ENCODE peak calls at places on chromosome 18, in seven cellular contexts. One of them, this sample, is unnamed.

GRCh38 chr18:13642440-13642827 is 83.9 kb downstream of the FAM210A start:
- DNase-seq in Calu3: no peak
- DNase-seq in fibroblast of lung: no peak
- DNase-seq in brain microvascular endothelial cell: no peak
- DNase-seq in BE2C: no peak
- DNase-seq in GM12864: no peak
- DNase-seq in keratinocyte: no peak
- DNase-seq in this sample: no peak

GRCh38 chr18:657998-658946 is 819 bp downstream of the TYMS start:
- DNase-seq in keratinocyte: no peak
- DNase-seq in GM12864: no peak
- DNase-seq in fibroblast of lung: peak
- DNase-seq in brain microvascular endothelial cell: peak
- DNase-seq in BE2C: peak
- DNase-seq in Calu3: peak
- DNase-seq in this sample: peak

GRCh38 chr18:34929336-34929780 is 111.9 kb upstream of the MAPRE2 start:
- DNase-seq in Calu3: peak
- DNase-seq in fibroblast of lung: peak
- DNase-seq in BE2C: no peak
- DNase-seq in GM12864: no peak
- DNase-seq in brain microvascular endothelial cell: peak
- DNase-seq in keratinocyte: no peak
- DNase-seq in this sample: no peak

GRCh38 chr18:13218376-13219011 is at the start of gene LDLRAD4:
- DNase-seq in keratinocyte: no peak
- DNase-seq in BE2C: peak
- DNase-seq in fibroblast of lung: peak
- DNase-seq in brain microvascular endothelial cell: no peak
- DNase-seq in GM12864: no peak
- DNase-seq in Calu3: peak
- DNase-seq in this sample: peak

GRCh38 chr18:715626-716025 is 3.2 kb upstream of the ENOSF1 start:
- DNase-seq in keratinocyte: no peak
- DNase-seq in brain microvascular endothelial cell: peak
- DNase-seq in GM12864: no peak
- DNase-seq in fibroblast of lung: peak
- DNase-seq in BE2C: no peak
- DNase-seq in Calu3: no peak
- DNase-seq in this sample: no peak

GRCh38 chr18:36152781-36153180 is 23.1 kb downstream of the ELP2 start:
- DNase-seq in brain microvascular endothelial cell: no peak
- DNase-seq in Calu3: no peak
- DNase-seq in fibroblast of lung: peak
- DNase-seq in keratinocyte: no peak
- DNase-seq in GM12864: no peak
- DNase-seq in BE2C: no peak
- DNase-seq in this sample: no peak

GRCh38 chr18:23422751-23423418 is 30.2 kb upstream of the RIOK3 start:
- DNase-seq in Calu3: peak
- DNase-seq in GM12864: peak
- DNase-seq in fibroblast of lung: peak
- DNase-seq in keratinocyte: no peak
- DNase-seq in brain microvascular endothelial cell: peak
- DNase-seq in BE2C: peak
- DNase-seq in this sample: peak

GRCh38 chr18:382423-382984 is 114.7 kb upstream of the THOC1 start:
- DNase-seq in Calu3: no peak
- DNase-seq in brain microvascular endothelial cell: no peak
- DNase-seq in keratinocyte: no peak
- DNase-seq in BE2C: no peak
- DNase-seq in fibroblast of lung: no peak
- DNase-seq in GM12864: no peak
- DNase-seq in this sample: no peak

GRCh38 chr18:50203801-50204604 is 9.1 kb upstream of the MYO5B start:
- DNase-seq in Calu3: peak
- DNase-seq in GM12864: no peak
- DNase-seq in keratinocyte: no peak
- DNase-seq in BE2C: peak
- DNase-seq in fibroblast of lung: peak
- DNase-seq in brain microvascular endothelial cell: peak
- DNase-seq in this sample: peak

GRCh38 chr18:50097702-50098101 is 97.2 kb downstream of the MYO5B start:
- DNase-seq in GM12864: peak
- DNase-seq in Calu3: peak
- DNase-seq in keratinocyte: no peak
- DNase-seq in BE2C: no peak
- DNase-seq in brain microvascular endothelial cell: no peak
- DNase-seq in fibroblast of lung: peak
- DNase-seq in this sample: no peak

GRCh38 chr18:39788395-39788794 is 2166.6 kb upstream of the PIK3C3 start:
- DNase-seq in fibroblast of lung: no peak
- DNase-seq in GM12864: no peak
- DNase-seq in brain microvascular endothelial cell: no peak
- DNase-seq in BE2C: no peak
- DNase-seq in Calu3: no peak
- DNase-seq in keratinocyte: peak
- DNase-seq in this sample: no peak

GRCh38 chr18:47191956-47192355 is 15.8 kb upstream of the IER3IP1 start:
- DNase-seq in BE2C: no peak
- DNase-seq in GM12864: no peak
- DNase-seq in keratinocyte: no peak
- DNase-seq in brain microvascular endothelial cell: peak
- DNase-seq in Calu3: no peak
- DNase-seq in fibroblast of lung: no peak
- DNase-seq in this sample: no peak

GRCh38 chr18:79750980-79751571 is 46.7 kb upstream of the KCNG2 start:
- DNase-seq in keratinocyte: no peak
- DNase-seq in GM12864: no peak
- DNase-seq in BE2C: no peak
- DNase-seq in brain microvascular endothelial cell: no peak
- DNase-seq in fibroblast of lung: no peak
- DNase-seq in Calu3: no peak
- DNase-seq in this sample: no peak

GRCh38 chr18:35713545-35713944 is 132.0 kb downstream of the GALNT1 start:
- DNase-seq in keratinocyte: no peak
- DNase-seq in GM12864: no peak
- DNase-seq in Calu3: no peak
- DNase-seq in fibroblast of lung: peak
- DNase-seq in brain microvascular endothelial cell: peak
- DNase-seq in BE2C: no peak
- DNase-seq in this sample: no peak

GRCh38 chr18:66013976-66014375 is 263.2 kb downstream of the CDH7 start:
- DNase-seq in BE2C: no peak
- DNase-seq in Calu3: no peak
- DNase-seq in GM12864: no peak
- DNase-seq in keratinocyte: no peak
- DNase-seq in brain microvascular endothelial cell: no peak
- DNase-seq in fibroblast of lung: peak
- DNase-seq in this sample: no peak

GRCh38 chr18:2424420-2424819 is 146.9 kb downstream of the METTL4 start:
- DNase-seq in keratinocyte: no peak
- DNase-seq in fibroblast of lung: no peak
- DNase-seq in Calu3: no peak
- DNase-seq in GM12864: no peak
- DNase-seq in BE2C: no peak
- DNase-seq in brain microvascular endothelial cell: no peak
- DNase-seq in this sample: no peak

GRCh38 chr18:79026491-79026890 is 42.7 kb upstream of the ATP9B start:
- DNase-seq in BE2C: no peak
- DNase-seq in keratinocyte: no peak
- DNase-seq in GM12864: no peak
- DNase-seq in Calu3: no peak
- DNase-seq in brain microvascular endothelial cell: no peak
- DNase-seq in fibroblast of lung: no peak
- DNase-seq in this sample: no peak

GRCh38 chr18:26757263-26758019 is 108.1 kb downstream of the AQP4 start:
- DNase-seq in brain microvascular endothelial cell: no peak
- DNase-seq in GM12864: no peak
- DNase-seq in Calu3: peak
- DNase-seq in fibroblast of lung: no peak
- DNase-seq in BE2C: no peak
- DNase-seq in keratinocyte: no peak
- DNase-seq in this sample: no peak

GRCh38 chr18:59730896-59731295 is 33.7 kb upstream of the CCBE1 start:
- DNase-seq in GM12864: no peak
- DNase-seq in Calu3: no peak
- DNase-seq in keratinocyte: no peak
- DNase-seq in BE2C: no peak
- DNase-seq in fibroblast of lung: no peak
- DNase-seq in brain microvascular endothelial cell: no peak
- DNase-seq in this sample: no peak

DNA sequence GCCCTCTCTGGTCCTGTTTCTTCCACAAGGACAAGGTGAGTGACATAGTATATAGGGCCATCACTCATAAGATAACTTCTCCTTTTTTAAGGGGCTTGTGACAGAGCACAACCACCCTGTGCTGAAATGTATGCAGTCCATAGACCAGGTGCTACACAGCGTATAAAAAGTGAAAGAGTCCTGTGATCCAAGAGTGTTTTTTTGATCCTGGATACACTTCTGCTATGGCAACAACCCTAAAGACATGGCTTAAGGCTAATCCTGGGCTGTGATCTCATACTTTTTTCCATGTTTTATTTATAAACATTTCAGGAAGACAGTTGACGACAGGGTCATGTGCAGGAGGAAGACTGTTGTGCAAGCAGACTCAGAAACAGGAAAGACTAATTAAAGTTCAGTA is 400.5 kb upstream of the TCF4 start:
- DNase-seq in GM12864: no peak
- DNase-seq in fibroblast of lung: peak
- DNase-seq in brain microvascular endothelial cell: peak
- DNase-seq in keratinocyte: no peak
- DNase-seq in Calu3: no peak
- DNase-seq in BE2C: no peak
- DNase-seq in this sample: no peak
- TF ChIP-seq CTCF in GM12864: no peak
- TF ChIP-seq CTCF in fibroblast of lung: no peak
- TF ChIP-seq CTCF in brain microvascular endothelial cell: no peak
- TF ChIP-seq CTCF in keratinocyte: no peak
- TF ChIP-seq CTCF in Calu3: no peak
- TF ChIP-seq CTCF in BE2C: no peak
- TF ChIP-seq CTCF in this sample: no peak

GRCh38 chr18:33201509-33201926 is 239.0 kb downstream of the CCDC178 start:
- DNase-seq in Calu3: peak
- DNase-seq in keratinocyte: no peak
- DNase-seq in GM12864: no peak
- DNase-seq in brain microvascular endothelial cell: peak
- DNase-seq in BE2C: no peak
- DNase-seq in fibroblast of lung: peak
- DNase-seq in this sample: no peak
- TF ChIP-seq CTCF in Calu3: peak
- TF ChIP-seq CTCF in keratinocyte: peak
- TF ChIP-seq CTCF in GM12864: peak
- TF ChIP-seq CTCF in brain microvascular endothelial cell: peak
- TF ChIP-seq CTCF in BE2C: peak
- TF ChIP-seq CTCF in fibroblast of lung: no peak
- TF ChIP-seq CTCF in this sample: peak

GRCh38 chr18:29436459-29436858 is 1259.5 kb upstream of the CDH2 start:
- DNase-seq in Calu3: no peak
- DNase-seq in keratinocyte: no peak
- DNase-seq in BE2C: no peak
- DNase-seq in brain microvascular endothelial cell: no peak
- DNase-seq in fibroblast of lung: no peak
- DNase-seq in GM12864: no peak
- DNase-seq in this sample: no peak
- TF ChIP-seq CTCF in Calu3: no peak
- TF ChIP-seq CTCF in keratinocyte: no peak
- TF ChIP-seq CTCF in BE2C: peak
- TF ChIP-seq CTCF in brain microvascular endothelial cell: peak
- TF ChIP-seq CTCF in fibroblast of lung: no peak
- TF ChIP-seq CTCF in GM12864: no peak
- TF ChIP-seq CTCF in this sample: no peak

DNA sequence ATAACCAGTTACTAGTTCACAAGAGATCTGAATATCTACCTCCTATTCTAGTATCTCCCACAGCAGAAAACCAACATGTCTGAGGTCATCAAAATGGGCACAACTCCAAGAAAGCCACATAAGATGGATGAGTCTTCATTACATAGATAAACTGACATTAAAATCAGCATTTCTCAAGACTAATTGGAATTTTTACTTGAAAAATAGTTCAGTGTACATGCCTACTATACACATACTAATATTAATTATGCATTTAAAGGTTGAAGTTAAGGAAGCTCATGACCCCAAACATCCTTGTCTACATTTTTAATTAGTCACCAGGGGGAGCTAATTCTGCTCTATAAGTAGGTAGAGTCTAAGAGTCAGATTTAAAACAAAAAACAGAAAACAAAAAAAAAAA is 41.9 kb downstream of the ZNF521 start:
- DNase-seq in keratinocyte: no peak
- DNase-seq in fibroblast of lung: peak
- DNase-seq in BE2C: no peak
- DNase-seq in brain microvascular endothelial cell: peak
- DNase-seq in GM12864: no peak
- DNase-seq in Calu3: no peak
- DNase-seq in this sample: no peak
- TF ChIP-seq CTCF in keratinocyte: no peak
- TF ChIP-seq CTCF in fibroblast of lung: no peak
- TF ChIP-seq CTCF in BE2C: no peak
- TF ChIP-seq CTCF in brain microvascular endothelial cell: no peak
- TF ChIP-seq CTCF in GM12864: no peak
- TF ChIP-seq CTCF in Calu3: no peak
- TF ChIP-seq CTCF in this sample: peak

GRCh38 chr18:56314396-56314795 is 324.0 kb downstream of the TXNL1 start:
- DNase-seq in BE2C: peak
- DNase-seq in GM12864: no peak
- DNase-seq in keratinocyte: no peak
- DNase-seq in brain microvascular endothelial cell: no peak
- DNase-seq in fibroblast of lung: peak
- DNase-seq in Calu3: no peak
- DNase-seq in this sample: no peak
- TF ChIP-seq CTCF in BE2C: peak
- TF ChIP-seq CTCF in GM12864: peak
- TF ChIP-seq CTCF in keratinocyte: no peak
- TF ChIP-seq CTCF in brain microvascular endothelial cell: no peak
- TF ChIP-seq CTCF in fibroblast of lung: no peak
- TF ChIP-seq CTCF in Calu3: no peak
- TF ChIP-seq CTCF in this sample: no peak

GRCh38 chr18:51588616-51589015 is 391.1 kb upstream of the MEX3C start:
- DNase-seq in keratinocyte: no peak
- DNase-seq in brain microvascular endothelial cell: no peak
- DNase-seq in fibroblast of lung: no peak
- DNase-seq in BE2C: no peak
- DNase-seq in GM12864: no peak
- DNase-seq in Calu3: no peak
- DNase-seq in this sample: no peak
- TF ChIP-seq CTCF in keratinocyte: no peak
- TF ChIP-seq CTCF in brain microvascular endothelial cell: no peak
- TF ChIP-seq CTCF in fibroblast of lung: no peak
- TF ChIP-seq CTCF in BE2C: no peak
- TF ChIP-seq CTCF in GM12864: no peak
- TF ChIP-seq CTCF in Calu3: no peak
- TF ChIP-seq CTCF in this sample: no peak

GRCh38 chr18:7117390-7118355 is at the start of gene LAMA1:
- DNase-seq in keratinocyte: no peak
- DNase-seq in brain microvascular endothelial cell: no peak
- DNase-seq in fibroblast of lung: peak
- DNase-seq in BE2C: no peak
- DNase-seq in GM12864: no peak
- DNase-seq in Calu3: no peak
- DNase-seq in this sample: no peak
- TF ChIP-seq CTCF in keratinocyte: no peak
- TF ChIP-seq CTCF in brain microvascular endothelial cell: no peak
- TF ChIP-seq CTCF in fibroblast of lung: no peak
- TF ChIP-seq CTCF in BE2C: no peak
- TF ChIP-seq CTCF in GM12864: no peak
- TF ChIP-seq CTCF in Calu3: no peak
- TF ChIP-seq CTCF in this sample: no peak

This sample was measured in GM13977.